ENCODE peak calls at places on chromosomes 1 and 21, in nine cellular contexts. R is bronchial epithelial cell; J is tibial nerve; V is lower lobe of right lung; M is CD8-positive, alpha-beta memory T cell; T is sigmoid colon; A is hepatocyte; Z is right atrium auricular region; G is BJ. Q is an unnamed sample. For H3K27me3, the result is how much of the 10 kb centered on the place peaks cover.

GRCh38 chr1:40161888-40162397 is 756 bp downstream of the RLF start:
- DNase-seq in J (no peak), R (no peak), G (no peak), M (no peak), V (no peak), A (no peak), Z (no peak), T (no peak), Q (no peak)

GRCh38 chr1:227449051-227449450 is 114.3 kb upstream of the ZNF678 start:
- DNase-seq in A (peak), Z (no peak), R (peak), T (no peak), V (no peak), J (no peak), M (no peak), G (no peak), Q (no peak)

GRCh38 chr1:66623812-66624211 is 89.9 kb downstream of the SGIP1 start:
- DNase-seq in V (no peak), T (no peak), G (peak), J (no peak), Z (no peak), A (no peak), M (no peak), R (no peak), Q (no peak)

GRCh38 chr21:43734131-43734634 is 15.3 kb downstream of the PDXK start:
- DNase-seq in J (no peak), A (no peak), Z (no peak), G (no peak), M (no peak), T (no peak), V (no peak), R (peak), Q (no peak)

GRCh38 chr21:35606578-35606977 is 453.7 kb downstream of the SETD4 start:
- DNase-seq in J (no peak), R (peak), V (no peak), A (no peak), T (no peak), M (no peak), Z (no peak), G (no peak), Q (no peak)

GRCh38 chr1:32353886-32354570 is 8.3 kb downstream of the FAM229A start:
- DNase-seq in R (no peak), G (no peak), J (no peak), M (no peak), V (no peak), Z (peak), T (peak), A (no peak), Q (peak)

GRCh38 chr1:165068716-165069115 is 287.8 kb downstream of the LMX1A start:
- DNase-seq in T (no peak), R (peak), G (no peak), A (peak), M (no peak), Z (no peak), J (no peak), V (no peak), Q (no peak)

GRCh38 chr1:206556047-206556747 is 48.9 kb downstream of the RASSF5 start:
- DNase-seq in A (no peak), R (peak), G (no peak), J (no peak), V (no peak), T (no peak), M (no peak), Z (no peak), Q (no peak)

GRCh38 chr1:26785611-26786436 is 1.9 kb upstream of the PIGV start:
- DNase-seq in V (no peak), R (no peak), T (no peak), J (no peak), A (no peak), Z (no peak), G (no peak), M (no peak), Q (no peak)

GRCh38 chr1:54010415-54011117 is 7.4 kb downstream of the LDLRAD1 start:
- DNase-seq in Z (peak), A (no peak), T (no peak), G (no peak), R (no peak), V (no peak), J (no peak), M (no peak), Q (no peak)

GRCh38 chr1:36479505-36480051 is 3.1 kb downstream of the CSF3R start:
- DNase-seq in A (no peak), G (no peak), V (no peak), T (no peak), R (no peak), J (no peak), Z (no peak), M (no peak), Q (no peak)

GRCh38 chr1:220067246-220068204 is 21.2 kb upstream of the EPRS1 start:
- DNase-seq in A (no peak), Z (no peak), G (no peak), T (no peak), V (no peak), R (peak), M (no peak), J (no peak), Q (no peak)

GRCh38 chr1:193654951-193655705 is 468.7 kb upstream of the B3GALT2 start:
- DNase-seq in J (no peak), G (no peak), T (no peak), M (no peak), R (peak), Z (no peak), A (no peak), V (no peak), Q (no peak)

GRCh38 chr1:190320952-190321351 is 156.7 kb downstream of the BRINP3 start:
- DNase-seq in J (no peak), G (no peak), R (peak), V (no peak), Z (no peak), A (peak), M (no peak), T (no peak), Q (no peak)

GRCh38 chr21:28688381-28688780 is 304.3 kb downstream of the LTN1 start:
- DNase-seq in G (no peak), M (no peak), R (peak), J (no peak), V (no peak), A (no peak), Z (no peak), T (no peak), Q (no peak)

GRCh38 chr1:109760581-109761226 is 3.0 kb downstream of the EPS8L3 start:
- DNase-seq in A (no peak), J (no peak), Z (no peak), M (no peak), G (no peak), V (peak), R (no peak), T (no peak), Q (no peak)

GRCh38 chr1:240337795-240338194 is 246.1 kb downstream of the FMN2 start:
- DNase-seq in M (no peak), Z (no peak), V (no peak), J (no peak), T (peak), R (peak), G (peak), A (peak), Q (no peak)

GRCh38 chr1:77014396-77014795 is 147.1 kb downstream of the ST6GALNAC5 start:
- DNase-seq in G (no peak), Z (no peak), T (no peak), V (no peak), R (no peak), M (no peak), A (no peak), J (no peak), Q (no peak)

GRCh38 chr1:185170291-185170848 is 13.4 kb downstream of the SWT1 start:
- DNase-seq in G (no peak), T (no peak), J (no peak), Z (no peak), A (peak), M (peak), V (no peak), R (peak), Q (no peak)

GRCh38 chr1:18632711-18633427 is 2.2 kb downstream of the PAX7 start:
- DNase-seq in M (no peak), A (no peak), J (no peak), T (no peak), G (no peak), V (peak), R (no peak), Z (no peak), Q (no peak)

DNA sequence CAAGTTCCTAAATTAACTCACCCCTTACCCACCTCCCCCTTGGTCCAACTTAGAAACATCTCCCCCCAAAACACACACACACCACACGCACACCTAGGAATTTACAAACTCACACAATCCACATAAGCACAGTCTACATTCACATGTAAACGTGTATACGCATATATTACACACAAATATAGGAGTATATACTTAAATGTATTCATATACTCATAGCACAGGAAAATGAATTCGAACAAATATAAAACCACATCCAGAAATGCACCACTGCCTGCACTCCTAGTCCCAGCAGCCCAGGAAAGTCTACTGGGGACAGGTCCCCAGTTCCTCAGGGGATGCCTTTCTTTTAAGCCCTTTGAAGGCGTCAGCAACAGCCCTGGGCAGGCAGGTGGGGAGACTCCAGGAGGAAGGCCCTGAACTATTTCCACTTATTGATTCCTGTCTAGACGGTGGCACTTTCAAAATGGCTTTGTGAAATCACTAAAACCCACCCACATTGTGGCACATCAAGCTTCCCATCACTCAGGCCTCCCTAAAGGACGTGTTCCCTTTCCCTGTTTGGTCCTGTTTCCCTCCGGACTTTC is 3.1 kb upstream of the DMBX1 start:
- DNase-seq in V (no peak), J (no peak), T (no peak), R (no peak), Z (no peak), M (no peak), G (no peak), A (no peak), Q (no peak)
- H3K27me3 ChIP-seq in V (half or more), J (under half), T (under half), R (half or more), Z (half or more), M (under half), G (half or more), A (half or more), Q (half or more)

DNA sequence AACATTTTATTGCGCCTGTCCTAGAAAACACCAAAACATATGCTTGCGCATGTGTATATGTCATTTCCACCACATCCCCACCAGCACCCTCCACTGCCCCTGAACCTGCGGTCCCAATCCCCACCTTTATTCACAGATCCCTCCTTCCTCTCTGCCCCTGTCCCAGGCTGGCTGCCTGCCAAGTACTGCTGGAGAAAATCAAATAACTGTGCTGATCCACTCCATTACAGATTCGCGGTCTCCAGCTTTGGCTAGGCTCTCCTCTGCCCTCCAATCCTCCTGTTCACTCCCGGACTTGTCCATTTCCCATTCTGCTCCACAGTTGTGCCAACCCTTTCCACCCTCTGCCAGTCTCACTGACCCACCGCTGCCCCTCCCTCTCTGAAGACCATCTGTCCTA is 59.3 kb upstream of the GJB5 start:
- DNase-seq in T (no peak), G (no peak), R (no peak), M (no peak), J (no peak), Z (no peak), A (no peak), V (no peak), Q (no peak)
- H3K27me3 ChIP-seq in T (under half), G (under half), R (under half), M (under half), J (under half), Z (under half), A (under half), V (under half), Q (half or more)

DNA sequence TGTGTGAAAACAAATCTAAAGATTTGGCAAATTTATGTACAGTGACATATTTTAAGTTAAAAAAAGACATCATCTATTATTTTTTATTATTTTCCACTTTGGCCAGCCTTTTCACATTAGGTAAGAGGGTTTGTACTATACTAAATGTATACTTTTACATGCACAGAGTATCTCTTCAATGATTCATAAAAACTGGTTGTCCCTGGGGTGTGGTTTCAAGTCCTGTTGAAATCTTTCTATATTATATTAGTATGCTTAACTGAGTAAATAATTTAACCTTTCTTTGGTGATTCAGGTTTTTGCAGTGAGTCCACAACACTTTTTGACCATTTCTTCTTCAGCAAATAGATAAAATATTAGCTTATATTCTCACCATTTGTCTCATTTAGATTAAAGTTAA is 45.7 kb downstream of the EEIG2 start:
- DNase-seq in V (no peak), M (no peak), R (peak), G (no peak), Z (no peak), J (no peak), T (no peak), A (no peak), Q (no peak)
- H3K27me3 ChIP-seq in V (under half), M (under half), R (under half), G (under half), Z (under half), J (under half), T (under half), A (under half), Q (under half)

GRCh38 chr1:4063516-4063915 is 163.4 kb upstream of the C1orf174 start:
- DNase-seq in G (no peak), V (no peak), T (peak), R (no peak), A (no peak), Z (peak), J (no peak), M (no peak), Q (no peak)

GRCh38 chr1:4066860-4067599 is 167.0 kb upstream of the C1orf174 start:
- DNase-seq in J (no peak), M (no peak), G (no peak), R (no peak), A (no peak), Z (no peak), V (no peak), T (no peak), Q (no peak)

GRCh38 chr1:4064150-4064889 is 164.2 kb upstream of the C1orf174 start:
- DNase-seq in R (no peak), Z (no peak), J (no peak), M (no peak), G (no peak), T (no peak), A (no peak), V (no peak), Q (no peak)

GRCh38 chr1:4071675-4072074 is 171.6 kb upstream of the C1orf174 start:
- DNase-seq in T (peak), Z (no peak), R (no peak), V (no peak), G (no peak), J (no peak), M (no peak), A (no peak), Q (no peak)

GRCh38 chr1:4068076-4068475 is 168.0 kb upstream of the C1orf174 start:
- DNase-seq in Z (no peak), M (no peak), J (no peak), R (no peak), G (no peak), V (no peak), A (no peak), T (peak), Q (no peak)
- H3K27me3 ChIP-seq in Z (under half), M (under half), J (under half), R (under half), G (under half), V (under half), A (under half), T (under half), Q (under half)

GRCh38 chr1:29279406-29279805 is 43.1 kb downstream of the PTPRU start:
- DNase-seq in J (no peak), G (no peak), A (no peak), M (no peak), Z (no peak), R (no peak), V (no peak), T (no peak), Q (no peak)
- H3K27me3 ChIP-seq in J (under half), G (under half), A (under half), M (under half), Z (under half), R (under half), V (under half), T (under half), Q (under half)

GRCh38 chr1:20368866-20369545 is 78.3 kb downstream of the VWA5B1 start:
- DNase-seq in M (no peak), Z (no peak), A (no peak), G (no peak), R (no peak), T (peak), J (no peak), V (no peak), Q (no peak)
- H3K27me3 ChIP-seq in M (under half), Z (under half), A (half or more), G (under half), R (under half), T (under half), J (under half), V (half or more), Q (half or more)

GRCh38 chr1:95021085-95021484 is 51.7 kb downstream of the ALG14 start:
- DNase-seq in T (no peak), G (no peak), A (no peak), R (peak), Z (no peak), M (no peak), V (no peak), J (no peak), Q (no peak)

GRCh38 chr1:95021794-95022193 is 51.0 kb downstream of the ALG14 start:
- DNase-seq in V (no peak), J (no peak), R (no peak), A (no peak), Z (no peak), M (no peak), T (peak), G (no peak), Q (no peak)

GRCh38 chr1:95018602-95019369 is 54.0 kb downstream of the ALG14 start:
- DNase-seq in M (no peak), Z (no peak), R (peak), T (no peak), G (no peak), V (no peak), A (peak), J (no peak), Q (no peak)

GRCh38 chr1:95023399-95024050 is 49.2 kb downstream of the ALG14 start:
- DNase-seq in A (no peak), T (no peak), J (no peak), M (no peak), R (peak), Z (no peak), G (peak), V (no peak), Q (no peak)

GRCh38 chr1:95022527-95022926 is 50.2 kb downstream of the ALG14 start:
- DNase-seq in V (no peak), J (no peak), G (no peak), Z (no peak), T (no peak), R (no peak), A (no peak), M (no peak), Q (no peak)
- H3K27me3 ChIP-seq in V (under half), J (under half), G (under half), Z (under half), T (under half), R (under half), A (under half), M (under half), Q (under half)